ENCODE peak calls at places on chromosomes 13 and 19, in eight cellular contexts. W, Q, C, O, V, J, Y and G are unnamed samples.

GRCh38 chr13:110419391-110419791 is 112.3 kb downstream of the COL4A2 start:
- DNase-seq in W (peak), Q (no peak), C (no peak), O (no peak), V (no peak), J (no peak), Y (no peak), G (no peak)

GRCh38 chr19:49432141-49433073 is 7.2 kb downstream of the GFY start:
- DNase-seq in W (no peak), Q (no peak), C (no peak), O (no peak), V (no peak), J (no peak), Y (no peak), G (no peak)

GRCh38 chr13:81017525-81018152 is 676.7 kb upstream of the SPRY2 start:
- DNase-seq in W (peak), Q (no peak), C (no peak), O (peak), V (no peak), J (no peak), Y (no peak), G (peak)

GRCh38 chr13:72025836-72026235 is 158.8 kb upstream of the DACH1 start:
- DNase-seq in W (no peak), Q (no peak), C (no peak), O (no peak), V (no peak), J (no peak), Y (no peak), G (no peak)

GRCh38 chr19:42057856-42058255 is 12.2 kb downstream of the GRIK5 start:
- DNase-seq in W (no peak), Q (no peak), C (no peak), O (no peak), V (no peak), J (no peak), Y (no peak), G (no peak)

GRCh38 chr19:13100871-13101589 is 1.6 kb downstream of the LYL1 start:
- DNase-seq in W (peak), Q (no peak), C (no peak), O (no peak), V (no peak), J (no peak), Y (no peak), G (no peak)

GRCh38 chr19:7544626-7545025 is 9.1 kb downstream of the PNPLA6 start:
- DNase-seq in W (no peak), Q (no peak), C (no peak), O (no peak), V (no peak), J (no peak), Y (no peak), G (peak)

GRCh38 chr19:13978721-13979191 is 26.4 kb downstream of the DCAF15 start:
- DNase-seq in W (no peak), Q (no peak), C (no peak), O (no peak), V (no peak), J (no peak), Y (no peak), G (no peak)

GRCh38 chr19:1624458-1624857 is 19.2 kb upstream of the UQCR11 start:
- DNase-seq in W (peak), Q (peak), C (peak), O (peak), V (no peak), J (no peak), Y (peak), G (peak)

GRCh38 chr13:27170221-27170520 is 1.4 kb downstream of the USP12 start:
- DNase-seq in W (no peak), Q (no peak), C (no peak), O (peak), V (no peak), J (no peak), Y (no peak), G (no peak)

GRCh38 chr13:36875431-36875830 is 44.6 kb downstream of the SMAD9 start:
- DNase-seq in W (no peak), Q (no peak), C (no peak), O (no peak), V (no peak), J (peak), Y (no peak), G (no peak)

GRCh38 chr19:5103061-5103701 is 134.3 kb downstream of the KDM4B start:
- DNase-seq in W (no peak), Q (peak), C (peak), O (peak), V (no peak), J (no peak), Y (no peak), G (peak)

GRCh38 chr19:7831452-7831851 is 1.4 kb downstream of the EVI5L start:
- DNase-seq in W (peak), Q (no peak), C (no peak), O (peak), V (no peak), J (no peak), Y (no peak), G (peak)

GRCh38 chr13:110312669-110313031 is 5.6 kb downstream of the COL4A2 start:
- DNase-seq in W (peak), Q (no peak), C (no peak), O (no peak), V (no peak), J (no peak), Y (no peak), G (no peak)

GRCh38 chr13:62302341-62302740 is 886.7 kb upstream of the PCDH20 start:
- DNase-seq in W (no peak), Q (no peak), C (no peak), O (no peak), V (no peak), J (no peak), Y (no peak), G (no peak)

GRCh38 chr19:52270266-52270885 is 989 bp downstream of the ZNF766 start:
- DNase-seq in W (peak), Q (no peak), C (no peak), O (no peak), V (no peak), J (no peak), Y (peak), G (no peak)

GRCh38 chr13:77697208-77698103 is at the start of gene SLAIN1:
- DNase-seq in W (peak), Q (peak), C (peak), O (no peak), V (no peak), J (peak), Y (peak), G (peak)

GRCh38 chr13:111061338-111062045 is 53.6 kb upstream of the ARHGEF7 start:
- DNase-seq in W (no peak), Q (no peak), C (no peak), O (no peak), V (no peak), J (no peak), Y (no peak), G (no peak)

GRCh38 chr19:55340144-55340783 is 588 bp downstream of the KMT5C start:
- DNase-seq in W (peak), Q (peak), C (no peak), O (no peak), V (no peak), J (no peak), Y (no peak), G (no peak)

GRCh38 chr13:44748439-44748838 is 172.3 kb upstream of the TSC22D1 start:
- DNase-seq in W (no peak), Q (no peak), C (no peak), O (no peak), V (no peak), J (no peak), Y (no peak), G (no peak)

GRCh38 chr19:10102787-10103236 is 334 bp upstream of the ANGPTL6 start:
- DNase-seq in W (no peak), Q (no peak), C (no peak), O (no peak), V (no peak), J (no peak), Y (no peak), G (no peak)

GRCh38 chr19:8148410-8149231 is 771 bp downstream of the FBN3 start:
- DNase-seq in W (peak), Q (peak), C (no peak), O (no peak), V (no peak), J (no peak), Y (no peak), G (no peak)

GRCh38 chr19:888615-889385 is 4.2 kb downstream of the MED16 start:
- DNase-seq in W (no peak), Q (no peak), C (no peak), O (no peak), V (no peak), J (no peak), Y (no peak), G (no peak)

GRCh38 chr19:53644061-53644816 is 12.4 kb downstream of the DPRX start:
- DNase-seq in W (no peak), Q (no peak), C (no peak), O (no peak), V (no peak), J (no peak), Y (no peak), G (no peak)

GRCh38 chr19:2270157-2270571 is 11.8 kb downstream of the PEAK3 start:
- DNase-seq in W (no peak), Q (peak), C (peak), O (no peak), V (no peak), J (no peak), Y (peak), G (no peak)

GRCh38 chr19:51572415-51572814 is 1.3 kb downstream of the ZNF175 start:
- DNase-seq in W (no peak), Q (no peak), C (no peak), O (no peak), V (no peak), J (no peak), Y (no peak), G (no peak)

GRCh38 chr13:33057019-33057785 is 41.0 kb downstream of the KL start:
- DNase-seq in W (peak), Q (no peak), C (peak), O (no peak), V (no peak), J (no peak), Y (no peak), G (no peak)

GRCh38 chr19:33402421-33403220 is 29.1 kb downstream of the CEBPG start:
- DNase-seq in W (peak), Q (no peak), C (no peak), O (no peak), V (no peak), J (no peak), Y (no peak), G (no peak)

GRCh38 chr13:65584126-65584525 is 1646.0 kb downstream of the PCDH9 start:
- DNase-seq in W (no peak), Q (no peak), C (no peak), O (no peak), V (no peak), J (no peak), Y (no peak), G (no peak)

GRCh38 chr19:2754659-2755447 is 15.0 kb upstream of the SLC39A3 start:
- DNase-seq in W (no peak), Q (no peak), C (no peak), O (no peak), V (no peak), J (no peak), Y (no peak), G (no peak)

GRCh38 chr13:97386832-97387486 is 47.0 kb upstream of the RAP2A start:
- DNase-seq in W (no peak), Q (no peak), C (peak), O (no peak), V (no peak), J (no peak), Y (peak), G (peak)

GRCh38 chr13:113472355-113473025 is 18.0 kb downstream of the DCUN1D2 start:
- DNase-seq in W (no peak), Q (no peak), C (no peak), O (no peak), V (no peak), J (no peak), Y (no peak), G (no peak)